ENCODE peak calls at places on chromosomes 6 and 20, in eight cellular contexts. V, J, N, D, Y, G, C and X are unnamed samples.

GRCh38 chr6:119137194-119138072 is 59.0 kb upstream of the FAM184A start:
- DNase-seq in Y (no peak), V (no peak), J (no peak), C (peak; percentile 66), G (no peak), D (no peak), N (no peak), X (no peak)

GRCh38 chr6:16313732-16314131 is 75.3 kb downstream of the GMPR start:
- DNase-seq in N (no peak), V (no peak), C (no peak), D (no peak), G (no peak), J (no peak), Y (no peak), X (no peak)

GRCh38 chr6:135185483-135185882 is 4.4 kb downstream of the MYB start:
- DNase-seq in Y (no peak), G (no peak), J (no peak), V (peak; percentile 58), D (no peak), C (no peak), N (no peak), X (no peak)

GRCh38 chr6:72646604-72647485 is 25.0 kb downstream of the KCNQ5 start:
- DNase-seq in D (no peak), G (no peak), J (no peak), C (no peak), N (no peak), Y (no peak), V (peak; percentile 34), X (no peak)

GRCh38 chr6:123417411-123417810 is 219.3 kb downstream of the TRDN start:
- DNase-seq in D (peak; percentile 42), Y (peak; percentile 2), J (no peak), G (no peak), V (no peak), C (no peak), N (no peak), X (no peak)

GRCh38 chr6:108948252-108948651 is 100.0 kb downstream of the ARMC2 start:
- DNase-seq in N (no peak), V (peak; percentile 30), D (no peak), C (no peak), Y (no peak), G (no peak), J (no peak), X (no peak)

GRCh38 chr20:25372584-25373336 is 17.9 kb downstream of the ABHD12 start:
- DNase-seq in N (no peak), Y (no peak), J (no peak), V (peak; percentile 35), C (peak; percentile 89), G (no peak), D (no peak), X (no peak)

GRCh38 chr6:4355241-4355640 is 219.9 kb upstream of the ECI2 start:
- DNase-seq in N (no peak), J (no peak), Y (no peak), V (peak; percentile 59), C (peak; percentile 57), G (no peak), D (no peak), X (no peak)

GRCh38 chr6:52497652-52498408 is 77.7 kb downstream of the EFHC1 start:
- DNase-seq in V (no peak), Y (peak; percentile 74), J (no peak), D (no peak), G (no peak), N (no peak), C (no peak), X (no peak)

GRCh38 chr20:38514947-38515346 is 42.3 kb downstream of the RALGAPB start:
- DNase-seq in V (no peak), Y (no peak), J (no peak), G (no peak), C (no peak), N (no peak), D (no peak), X (no peak)

GRCh38 chr6:3751019-3751729 is at the start of gene PXDC1:
- DNase-seq in N (no peak), C (no peak), G (no peak), J (peak; percentile 38), D (no peak), Y (no peak), V (no peak), X (no peak)